ENCODE peak calls at places on chromosomes 4 and X, in six cellular contexts. N, L, W, I, E and H are unnamed samples.

GRCh38 chr4:174749091-174749490 is 80.0 kb downstream of the GLRA3 start:
- DNase-seq in N (no peak), L (no peak), W (no peak), I (no peak), E (no peak), H (no peak)

GRCh38 chrX:49308604-49309269 is 5.3 kb downstream of the GAGE10 start:
- DNase-seq in N (no peak), L (no peak), W (no peak), I (no peak), E (no peak), H (no peak)

GRCh38 chrX:154012336-154012991 is 7.2 kb downstream of the IRAK1 start:
- DNase-seq in N (no peak), L (peak; percentile 22), W (no peak), I (no peak), E (no peak), H (no peak)

GRCh38 chr4:119020158-119020557 is 115.5 kb upstream of the MYOZ2 start:
- DNase-seq in N (no peak), L (no peak), W (no peak), I (no peak), E (peak; percentile 44), H (no peak)

GRCh38 chr4:145939241-145939640 is 618 bp upstream of the ZNF827 start:
- DNase-seq in N (no peak), L (no peak), W (no peak), I (no peak), E (no peak), H (no peak)

GRCh38 chr4:46462746-46463145 is 72.8 kb upstream of the GABRA2 start:
- DNase-seq in N (no peak), L (no peak), W (no peak), I (no peak), E (no peak), H (no peak)

GRCh38 chr4:151912626-151913025 is 151.8 kb upstream of the GATB start:
- DNase-seq in N (no peak), L (no peak), W (no peak), I (no peak), E (no peak), H (no peak)

GRCh38 chrX:109839694-109840358 is 106.8 kb upstream of the ACSL4 start:
- DNase-seq in N (no peak), L (peak; percentile 49), W (no peak), I (no peak), E (no peak), H (peak; percentile 63)

GRCh38 chr4:64158648-64159326 is 250.5 kb downstream of the TECRL start:
- DNase-seq in N (peak; percentile 39), L (no peak), W (peak; percentile 14), I (peak; percentile 84), E (peak; percentile 46), H (peak; percentile 42)

GRCh38 chr4:174753031-174753430 is 76.0 kb downstream of the GLRA3 start:
- DNase-seq in N (no peak), L (no peak), W (no peak), I (no peak), E (no peak), H (no peak)

GRCh38 chr4:183906736-183907651 is 1.9 kb downstream of the STOX2 start:
- DNase-seq in N (peak; percentile 5), L (no peak), W (no peak), I (no peak), E (no peak), H (no peak)

GRCh38 chrX:150162141-150162540 is 201.0 kb upstream of the MAMLD1 start:
- DNase-seq in N (no peak), L (no peak), W (no peak), I (no peak), E (peak; percentile 3), H (no peak)

GRCh38 chr4:69321153-69321729 is 41.0 kb downstream of the UGT2B28 start:
- DNase-seq in N (no peak), L (no peak), W (no peak), I (no peak), E (no peak), H (no peak)

GRCh38 chr4:75655562-75655961 is 17.6 kb downstream of the G3BP2 start:
- DNase-seq in N (no peak), L (no peak), W (no peak), I (no peak), E (no peak), H (no peak)

GRCh38 chr4:126708716-126709115 is 924.0 kb upstream of the INTU start:
- DNase-seq in N (no peak), L (no peak), W (no peak), I (no peak), E (no peak), H (no peak)

GRCh38 chrX:143500751-143501150 is 16.5 kb downstream of the SPANXN3 start:
- DNase-seq in N (no peak), L (no peak), W (no peak), I (no peak), E (no peak), H (no peak)

GRCh38 chrX:130075768-130076167 is 34.5 kb downstream of the ELF4 start:
- DNase-seq in N (no peak), L (no peak), W (no peak), I (no peak), E (no peak), H (no peak)

GRCh38 chr4:113834302-113834701 is 72.8 kb upstream of the CAMK2D start:
- DNase-seq in N (no peak), L (no peak), W (no peak), I (no peak), E (no peak), H (no peak)

GRCh38 chrX:149827254-149827653 is 45.5 kb downstream of the MAGEA9 start:
- DNase-seq in N (no peak), L (no peak), W (no peak), I (no peak), E (no peak), H (no peak)